ENCODE peak calls at places on chromosomes 11 and 22, in eight cellular contexts. W, C, L, O, M, V, S and D are unnamed samples.

GRCh38 chr22:47110817-47111443 is 348.5 kb downstream of the TBC1D22A start:
- DNase-seq in S (no peak), W (peak; percentile 94), M (peak; percentile 35), C (no peak), V (no peak), O (no peak), L (no peak), D (no peak)

GRCh38 chr11:95924414-95924760 is 480 bp upstream of the MTMR2 start:
- DNase-seq in O (peak; percentile 36), M (no peak), C (peak; percentile 76), S (no peak), W (peak; percentile 75), L (no peak), V (no peak), D (no peak)

GRCh38 chr22:38981659-38982007 is 514 bp upstream of the APOBEC3B start:
- DNase-seq in W (no peak), S (no peak), C (no peak), V (no peak), M (no peak), L (no peak), O (no peak), D (peak; percentile 26)

GRCh38 chr11:17528181-17528691 is 16.0 kb downstream of the USH1C start:
- DNase-seq in V (peak; percentile 63), C (peak; percentile 65), S (no peak), O (peak; percentile 48), M (no peak), L (peak; percentile 77), W (peak; percentile 55), D (peak; percentile 69)

GRCh38 chr22:43343262-43343988 is at the start of gene SCUBE1:
- DNase-seq in L (peak; percentile 87), M (peak; percentile 85), O (peak; percentile 48), S (peak; percentile 52), V (peak; percentile 63), C (peak; percentile 13), W (peak; percentile 41), D (peak; percentile 63)

GRCh38 chr22:39283312-39284141 is 35.9 kb downstream of the RPL3 start:
- DNase-seq in V (peak; percentile 60), S (peak; percentile 71), O (no peak), M (peak; percentile 85), C (no peak), L (no peak), W (peak; percentile 69), D (no peak)

GRCh38 chr11:64643258-64643881 is 52.4 kb downstream of the SLC22A12 start:
- DNase-seq in C (no peak), W (peak; percentile 28), L (peak; percentile 69), M (no peak), S (no peak), O (no peak), V (no peak), D (peak; percentile 58)

GRCh38 chr22:35229865-35230264 is 27.4 kb upstream of the HMGXB4 start:
- DNase-seq in V (no peak), C (no peak), O (no peak), M (no peak), L (no peak), W (no peak), S (no peak), D (no peak)

GRCh38 chr22:19770349-19771220 is 10.0 kb downstream of the TBX1 start:
- DNase-seq in M (no peak), C (no peak), W (no peak), O (no peak), V (no peak), L (peak; percentile 35), S (no peak), D (no peak)

GRCh38 chr22:42801537-42802165 is 55.4 kb downstream of the ARFGAP3 start:
- DNase-seq in C (no peak), O (no peak), M (no peak), L (no peak), W (no peak), V (no peak), S (no peak), D (no peak)

GRCh38 chr11:68569357-68569756 is 108.8 kb downstream of the PPP6R3 start:
- DNase-seq in O (no peak), M (no peak), L (no peak), V (no peak), C (no peak), W (no peak), S (no peak), D (no peak)

GRCh38 chr11:103609117-103610066 is 427.0 kb upstream of the DDI1 start:
- DNase-seq in O (no peak), W (peak; percentile 98), S (no peak), C (peak; percentile 97), L (no peak), M (no peak), V (no peak), D (no peak)

GRCh38 chr22:42313804-42314581 is 43.5 kb upstream of the TCF20 start:
- DNase-seq in W (peak; percentile 46), S (no peak), C (peak; percentile 77), M (no peak), O (peak; percentile 90), L (peak; percentile 83), V (peak; percentile 79), D (peak; percentile 86)

GRCh38 chr11:110182886-110183285 is 89.7 kb downstream of the ZC3H12C start:
- DNase-seq in O (no peak), C (peak; percentile 86), V (no peak), S (no peak), L (no peak), W (peak; percentile 35), M (no peak), D (no peak)

GRCh38 chr11:18715476-18715875 is 10.5 kb downstream of the IGSF22 start:
- DNase-seq in V (no peak), L (no peak), O (no peak), W (no peak), C (no peak), S (no peak), M (no peak), D (no peak)

GRCh38 chr11:14418801-14419417 is 59.9 kb upstream of the RRAS2 start:
- DNase-seq in M (no peak), W (no peak), C (peak; percentile 75), L (no peak), V (no peak), S (no peak), O (peak; percentile 22), D (no peak)

GRCh38 chr11:125270106-125270505 is 105.6 kb downstream of the PKNOX2 start:
- DNase-seq in M (no peak), V (no peak), S (no peak), C (no peak), O (no peak), W (no peak), L (no peak), D (no peak)

GRCh38 chr11:94674005-94674491 is 94.1 kb upstream of the AMOTL1 start:
- DNase-seq in O (no peak), W (no peak), L (no peak), M (no peak), C (peak; percentile 75), S (no peak), V (no peak), D (no peak)

GRCh38 chr11:65883058-65883761 is 3.6 kb downstream of the CTSW start:
- DNase-seq in M (peak; percentile 56), V (no peak), W (no peak), C (no peak), O (no peak), L (no peak), S (no peak), D (no peak)

GRCh38 chr11:697028-697491 is 1.4 kb downstream of the TMEM80 start:
- DNase-seq in O (no peak), V (no peak), C (peak; percentile 42), S (no peak), W (peak; percentile 35), L (no peak), M (no peak), D (peak; percentile 80)

GRCh38 chr11:43947003-43947500 is 4.6 kb downstream of the C11orf96 start:
- DNase-seq in L (no peak), O (no peak), M (no peak), W (peak; percentile 61), S (no peak), V (no peak), C (peak; percentile 38), D (no peak)

GRCh38 chr11:134643519-134644042 is 231.5 kb upstream of the B3GAT1 start:
- DNase-seq in W (no peak), V (no peak), S (no peak), O (no peak), M (no peak), L (no peak), C (no peak), D (no peak)

DNA sequence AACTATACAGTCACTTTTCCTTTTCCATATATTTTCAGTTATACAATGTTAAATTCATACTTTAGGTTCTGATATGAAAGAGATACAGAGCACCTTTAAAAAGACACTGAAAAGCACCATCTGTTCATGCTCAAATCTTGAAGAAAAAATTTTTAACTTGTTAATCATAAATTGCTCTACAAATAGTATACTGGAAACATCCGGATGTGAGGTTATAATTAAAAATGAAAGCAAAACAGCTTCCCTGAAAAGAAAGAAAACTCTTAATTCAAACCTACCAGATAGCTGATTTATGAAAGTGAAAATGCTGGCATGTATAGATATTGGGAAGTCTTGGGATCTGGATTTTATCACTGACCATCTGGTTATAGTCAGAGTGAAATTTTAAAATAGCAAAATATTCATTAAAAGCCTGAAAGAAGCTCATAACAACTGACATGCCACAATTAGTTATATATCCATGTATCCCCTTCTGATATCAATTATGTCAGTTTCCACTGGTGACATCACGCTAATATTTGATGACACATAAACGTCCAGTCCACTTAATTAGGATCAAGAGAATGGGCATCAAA is 740.0 kb downstream of the DLG2 start:
- DNase-seq in O (no peak), V (no peak), S (no peak), C (no peak), L (no peak), M (no peak), W (no peak), D (no peak)
- H3K4me1 ChIP-seq in O (no peaks in the 10 kb centered on the region), V (peaks cover 9% of the 10 kb centered on the region), S (no peaks in the 10 kb centered on the region), C (peaks cover 8% of the 10 kb centered on the region), L (no peaks in the 10 kb centered on the region), M (no peaks in the 10 kb centered on the region), W (peaks cover 4% of the 10 kb centered on the region), D (no peaks in the 10 kb centered on the region)

GRCh38 chr11:86116386-86116726 is 47.5 kb upstream of the PICALM start:
- DNase-seq in M (no peak), C (peak; percentile 69), W (peak; percentile 59), V (no peak), S (no peak), L (no peak), O (no peak), D (no peak)
- H3K27ac ChIP-seq in M (no peak overlapping the region), C (peak overlapping the region; percentile 89), W (no peak overlapping the region), V (no peak overlapping the region), S (peak overlapping the region; percentile 7), L (no peak overlapping the region), O (no peak overlapping the region), D (no peak overlapping the region)

GRCh38 chr11:59078435-59078834 is 7.7 kb upstream of the GLYATL1B start:
- DNase-seq in V (no peak), C (no peak), W (no peak), M (no peak), L (no peak), S (no peak), O (no peak), D (no peak)
- H3K4me1 ChIP-seq in V (no peaks in the 10 kb centered on the region), C (no peaks in the 10 kb centered on the region), W (no peaks in the 10 kb centered on the region), M (no peaks in the 10 kb centered on the region), L (no peaks in the 10 kb centered on the region), S (no peaks in the 10 kb centered on the region), O (no peaks in the 10 kb centered on the region), D (no peaks in the 10 kb centered on the region)

GRCh38 chr11:111641339-111642015 is 39.2 kb downstream of the SIK2 start:
- DNase-seq in V (no peak), M (no peak), L (no peak), S (no peak), C (no peak), O (no peak), W (no peak), D (no peak)
- H3K27ac ChIP-seq in V (no peak overlapping the region), M (no peak overlapping the region), L (no peak overlapping the region), S (no peak overlapping the region), C (no peak overlapping the region), O (no peak overlapping the region), W (no peak overlapping the region), D (no peak overlapping the region)